ENCODE peak calls at places on chromosomes 11 and 22, in nine cellular contexts. E is HFF-Myc; H is mammary epithelial cell; L is IMR-90; J is GM23338; T is activated CD8-positive, alpha-beta T cell treated with anti-CD3 and anti-CD28 coated beads for 36 hours; Y is transverse colon; G is colonic mucosa; K is dorsolateral prefrontal cortex. P is an unnamed sample.
A peak's percentile ranks its signal among the peaks of the same experiment; 100 is the strongest.

GRCh38 chr11:73396251-73396930 is 20.2 kb downstream of the RELT start:
- DNase-seq in E (no peak), Y (no peak), L (no peak), H (no peak), G (no peak), J (no peak), K (no peak), T (no peak), P (no peak)

GRCh38 chr11:33689506-33689905 is 11.1 kb downstream of the C11orf91 start:
- DNase-seq in T (no peak), H (no peak), L (no peak), Y (no peak), E (no peak), G (no peak), K (no peak), J (no peak), P (no peak)

GRCh38 chr22:29108137-29108536 is 35.3 kb downstream of the KREMEN1 start:
- DNase-seq in G (no peak), Y (no peak), L (peak; percentile 58), E (no peak), T (no peak), K (no peak), J (no peak), H (peak; percentile 68), P (no peak)

GRCh38 chr11:272195-272930 is 5.8 kb upstream of the NLRP6 start:
- DNase-seq in Y (no peak), L (no peak), T (no peak), E (no peak), G (no peak), H (no peak), K (no peak), J (no peak), P (no peak)

GRCh38 chr11:32500001-32500400 is 64.7 kb upstream of the WT1 start:
- DNase-seq in H (no peak), T (no peak), L (no peak), Y (no peak), J (no peak), K (no peak), G (no peak), E (no peak), P (no peak)

GRCh38 chr11:121610706-121611105 is 157.9 kb upstream of the SORL1-AS1 start:
- DNase-seq in K (no peak), L (no peak), T (no peak), H (no peak), Y (no peak), G (no peak), J (no peak), E (no peak), P (no peak)

GRCh38 chr11:97622795-97623194 is 1233.0 kb downstream of the JRKL start:
- DNase-seq in E (no peak), H (peak; percentile 6), K (no peak), J (no peak), L (no peak), T (no peak), Y (no peak), G (no peak), P (peak; percentile 15)

GRCh38 chr11:121767433-121767832 is 314.7 kb upstream of the SORL1-AS1 start:
- DNase-seq in Y (no peak), G (no peak), H (peak; percentile 37), L (peak; percentile 50), K (no peak), E (no peak), T (peak; percentile 6), J (no peak), P (no peak)

GRCh38 chr22:48574776-48575566 is 1252.7 kb downstream of the BRD1 start:
- DNase-seq in H (peak; percentile 7), K (peak; percentile 68), J (peak; percentile 66), E (no peak), Y (peak; percentile 12), G (peak; percentile 22), L (no peak), T (peak; percentile 50), P (no peak)

GRCh38 chr11:100927579-100927978 is 202.0 kb downstream of the PGR start:
- DNase-seq in H (no peak), T (no peak), K (no peak), L (no peak), Y (no peak), J (peak; percentile 25), G (no peak), E (no peak), P (no peak)

GRCh38 chr22:50194037-50194809 is 6.6 kb upstream of the SELENOO start:
- DNase-seq in H (no peak), E (no peak), G (no peak), Y (no peak), T (no peak), K (no peak), L (no peak), J (no peak), P (no peak)

GRCh38 chr11:73154178-73154577 is 12.1 kb upstream of the FCHSD2 start:
- DNase-seq in J (no peak), Y (peak; percentile 67), H (no peak), G (no peak), K (no peak), E (no peak), L (no peak), T (peak; percentile 54), P (no peak)

GRCh38 chr11:3015796-3016195 is 23.7 kb upstream of the NAP1L4 start:
- DNase-seq in G (no peak), T (no peak), L (no peak), H (no peak), K (no peak), J (no peak), E (no peak), Y (no peak), P (peak; percentile 56)

GRCh38 chr11:3014314-3014938 is 22.3 kb upstream of the NAP1L4 start:
- DNase-seq in K (no peak), J (no peak), E (no peak), H (no peak), L (no peak), T (peak; percentile 92), Y (peak; percentile 28), G (no peak), P (peak; percentile 77)

GRCh38 chr11:3014943-3015342 is 22.8 kb upstream of the NAP1L4 start:
- DNase-seq in K (no peak), E (no peak), J (no peak), L (no peak), H (no peak), T (no peak), Y (no peak), G (no peak), P (no peak)

GRCh38 chr11:3020011-3020410 is 27.9 kb upstream of the NAP1L4 start:
- DNase-seq in T (no peak), K (no peak), H (no peak), L (no peak), G (no peak), E (no peak), Y (no peak), J (no peak), P (no peak)

DNA sequence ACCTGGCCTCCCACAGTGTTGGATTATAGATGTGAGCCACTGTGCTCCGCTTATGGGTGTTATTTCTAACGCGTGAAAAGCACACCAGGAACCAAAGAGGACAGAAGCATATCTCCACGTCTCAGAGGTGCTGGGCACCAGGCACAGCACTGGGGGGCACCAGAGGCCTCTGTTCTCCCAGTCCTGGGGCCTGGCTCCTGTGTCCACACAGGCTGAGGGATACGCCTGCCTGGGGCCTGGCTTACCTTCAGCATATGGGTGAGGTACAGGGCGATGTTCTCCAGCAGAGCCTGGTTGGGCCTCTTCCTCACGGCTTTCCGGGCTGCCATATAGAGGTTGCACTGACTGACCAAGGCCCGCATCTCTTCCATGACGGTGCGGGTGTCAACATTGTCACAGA is 24.7 kb upstream of the NAP1L4 start:
- DNase-seq in K (no peak), G (no peak), T (no peak), E (no peak), L (no peak), H (no peak), J (no peak), Y (no peak), P (no peak)
- TF ChIP-seq CTCF in K (peak; percentile 11), G (no peak), T (no peak), E (no peak), L (no peak), H (no peak), J (no peak), Y (no peak), P (peak; percentile 7)

GRCh38 chr11:79762271-79762935 is 321.6 kb upstream of the TENM4 start:
- DNase-seq in K (no peak), Y (no peak), H (no peak), J (peak; percentile 21), E (no peak), L (peak; percentile 3), T (no peak), G (no peak), P (no peak)
- TF ChIP-seq CTCF in K (peak; percentile 31), Y (peak; percentile 31), H (peak; percentile 34), J (peak; percentile 58), E (no peak), L (peak; percentile 9), T (no peak), G (no peak), P (no peak)

DNA sequence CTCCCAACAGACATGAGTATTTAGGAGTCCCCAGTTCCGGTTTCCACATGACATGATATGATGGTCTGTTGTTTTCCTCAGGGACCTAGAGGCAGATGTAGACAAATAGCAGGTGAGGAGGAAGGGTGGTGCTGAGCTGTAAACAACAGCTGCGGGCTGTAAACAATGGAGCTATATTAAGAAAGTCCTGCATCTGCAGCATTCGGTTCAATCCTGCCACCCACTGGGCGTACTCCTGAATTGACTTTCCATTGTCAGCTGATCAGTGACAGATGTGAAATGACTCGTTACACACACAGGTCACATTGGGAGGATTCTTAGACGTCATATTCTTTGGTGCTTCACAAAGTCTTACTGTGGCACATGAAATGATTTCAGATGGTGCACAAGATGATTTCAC is 26.8 kb upstream of the RAG1 start:
- DNase-seq in L (peak; percentile 45), J (peak; percentile 80), E (peak; percentile 37), T (peak; percentile 58), Y (peak; percentile 51), G (peak; percentile 53), K (no peak), H (peak; percentile 53), P (peak; percentile 31)
- TF ChIP-seq CTCF in L (peak; percentile 28), J (peak; percentile 68), E (peak; percentile 32), T (peak; percentile 22), Y (peak; percentile 35), G (peak; percentile 43), K (peak; percentile 52), H (peak; percentile 40), P (peak; percentile 36)

GRCh38 chr11:78691215-78691614 is 116.6 kb upstream of the NARS2 start:
- DNase-seq in E (no peak), H (no peak), L (no peak), J (no peak), K (no peak), G (no peak), T (no peak), Y (no peak), P (no peak)

GRCh38 chr11:78690588-78690987 is 115.9 kb upstream of the NARS2 start:
- DNase-seq in G (no peak), E (no peak), K (no peak), L (peak; percentile 59), T (no peak), J (no peak), H (no peak), Y (no peak), P (peak; percentile 31)

GRCh38 chr11:78685156-78685555 is 110.5 kb upstream of the NARS2 start:
- DNase-seq in E (no peak), T (no peak), Y (no peak), H (no peak), L (no peak), K (no peak), G (no peak), J (no peak), P (no peak)

GRCh38 chr11:78689558-78690153 is 115.0 kb upstream of the NARS2 start:
- DNase-seq in E (no peak), L (no peak), K (no peak), T (no peak), Y (no peak), G (no peak), H (no peak), J (no peak), P (no peak)

GRCh38 chr11:78688460-78688859 is 113.8 kb upstream of the NARS2 start:
- DNase-seq in Y (no peak), L (no peak), G (no peak), K (no peak), J (peak; percentile 75), H (peak; percentile 66), E (no peak), T (no peak), P (no peak)
- TF ChIP-seq CTCF in Y (no peak), L (no peak), G (no peak), K (no peak), J (no peak), H (no peak), E (no peak), T (no peak), P (no peak)

P was measured in astrocyte of the spinal cord.